ENCODE peak calls at places on chromosomes 1 and 21, in nine cellular contexts. E, S, A, W, X, I, H, M and L are unnamed samples.

GRCh38 chr1:25695991-25696330 is 79.4 kb downstream of the MAN1C1 start:
- DNase-seq in I (no peak), S (peak), A (no peak), W (no peak), E (no peak), X (peak), M (no peak), H (no peak), L (no peak)

GRCh38 chr1:190084552-190084951 is 393.1 kb downstream of the BRINP3 start:
- DNase-seq in A (no peak), W (peak), E (no peak), M (no peak), I (no peak), S (no peak), X (no peak), H (no peak), L (no peak)

GRCh38 chr1:12594966-12595838 is 22.8 kb downstream of the DHRS3 start:
- DNase-seq in M (peak), I (peak), E (peak), A (peak), S (peak), W (peak), X (no peak), H (peak), L (peak)

GRCh38 chr1:209207126-209207700 is 376.3 kb upstream of the CAMK1G start:
- DNase-seq in S (no peak), I (no peak), X (no peak), W (no peak), E (no peak), H (no peak), M (no peak), A (no peak), L (no peak)

GRCh38 chr21:42028754-42029385 is 18.7 kb upstream of the ZBTB21 start:
- DNase-seq in E (no peak), I (no peak), W (no peak), S (no peak), H (no peak), X (no peak), M (no peak), A (no peak), L (no peak)

GRCh38 chr1:16618719-16619118 is 5.4 kb upstream of the NBPF1 start:
- DNase-seq in X (no peak), I (peak), S (no peak), W (peak), H (peak), A (peak), E (no peak), M (peak), L (no peak)

GRCh38 chr1:95058974-95059373 is 13.8 kb downstream of the ALG14 start:
- DNase-seq in W (no peak), A (no peak), X (no peak), I (peak), H (no peak), S (no peak), E (no peak), M (no peak), L (no peak)

GRCh38 chr1:185532853-185533252 is 201.3 kb upstream of the HMCN1 start:
- DNase-seq in A (no peak), M (no peak), E (no peak), H (no peak), S (no peak), W (no peak), I (no peak), X (no peak), L (no peak)

GRCh38 chr1:201793306-201793925 is 35.5 kb upstream of the IPO9 start:
- DNase-seq in W (no peak), X (no peak), A (no peak), E (no peak), S (no peak), I (no peak), H (no peak), M (no peak), L (no peak)
- TF ChIP-seq CTCF in W (no peak), X (no peak), A (no peak), E (no peak), S (no peak), I (peak), H (no peak), M (peak), L (no peak)

GRCh38 chr1:20351911-20352675 is 61.4 kb downstream of the VWA5B1 start:
- DNase-seq in I (no peak), M (no peak), E (no peak), H (no peak), X (no peak), W (no peak), S (no peak), A (no peak), L (no peak)
- TF ChIP-seq CTCF in I (no peak), M (no peak), E (no peak), H (no peak), X (no peak), W (no peak), S (no peak), A (no peak), L (no peak)

GRCh38 chr1:53681647-53682368 is 57.2 kb downstream of the GLIS1 start:
- DNase-seq in W (peak), X (peak), I (peak), S (peak), E (peak), H (peak), A (peak), M (peak), L (peak)
- TF ChIP-seq CTCF in W (peak), X (peak), I (no peak), S (peak), E (peak), H (peak), A (peak), M (peak), L (peak)

GRCh38 chr21:38702196-38702595 is 103.5 kb upstream of the ETS2 start:
- DNase-seq in X (no peak), W (no peak), S (no peak), I (no peak), E (no peak), A (no peak), H (no peak), M (no peak), L (no peak)

GRCh38 chr21:38696617-38697016 is 109.1 kb upstream of the ETS2 start:
- DNase-seq in S (no peak), X (no peak), A (no peak), E (no peak), W (peak), H (no peak), I (no peak), M (no peak), L (no peak)

GRCh38 chr21:38699048-38699447 is 106.7 kb upstream of the ETS2 start:
- DNase-seq in E (no peak), S (no peak), A (no peak), H (no peak), M (no peak), X (no peak), W (peak), I (no peak), L (no peak)
- TF ChIP-seq CTCF in E (no peak), S (peak), A (no peak), H (peak), M (no peak), X (no peak), W (peak), I (no peak), L (no peak)

GRCh38 chr1:46606255-46606965 is 2.3 kb upstream of the MKNK1 start:
- DNase-seq in X (peak), I (no peak), H (no peak), A (no peak), E (no peak), M (no peak), W (no peak), S (no peak), L (no peak)

GRCh38 chr1:46603481-46603857 is 599 bp downstream of the MKNK1 start:
- DNase-seq in X (no peak), I (no peak), W (no peak), E (no peak), M (no peak), H (no peak), A (no peak), S (no peak), L (no peak)

GRCh38 chr1:46605242-46605641 is 1.2 kb upstream of the MKNK1 start:
- DNase-seq in A (no peak), W (no peak), I (no peak), E (no peak), M (no peak), H (no peak), X (no peak), S (no peak), L (no peak)

GRCh38 chr1:46601257-46602007 is 2.6 kb downstream of the MKNK1 start:
- DNase-seq in I (no peak), H (no peak), E (peak), W (no peak), X (no peak), M (no peak), A (no peak), S (no peak), L (no peak)

GRCh38 chr1:46603858-46604549 is at the start of gene MKNK1:
- DNase-seq in I (peak), M (peak), E (peak), H (peak), W (peak), X (peak), S (peak), A (peak), L (peak)
- TF ChIP-seq CTCF in I (no peak), M (peak), E (peak), H (peak), W (no peak), X (peak), S (peak), A (no peak), L (no peak)

DNA sequence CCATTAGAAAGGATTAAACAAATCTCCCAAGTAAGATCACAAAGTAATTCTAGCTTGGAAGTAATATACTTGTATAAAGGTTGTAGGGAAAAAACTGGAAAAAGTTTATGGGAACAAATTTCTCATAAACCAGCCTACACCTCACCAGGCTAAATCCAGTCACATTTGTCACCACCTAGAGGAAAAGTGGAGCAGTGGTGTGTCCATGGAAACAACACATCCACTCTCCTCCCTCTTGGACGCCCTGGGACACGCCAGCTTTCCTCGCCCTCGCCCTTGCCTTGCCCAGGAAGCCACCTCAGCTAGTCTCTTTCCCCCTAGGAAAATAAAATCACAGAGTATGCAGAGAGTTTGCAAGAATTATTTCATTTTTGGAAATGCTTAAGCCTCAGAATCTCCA is 2.2 kb downstream of the PALMD start:
- DNase-seq in A (no peak), X (peak), W (peak), I (no peak), E (no peak), M (no peak), S (no peak), H (peak), L (peak)
- TF ChIP-seq CTCF in A (no peak), X (peak), W (no peak), I (peak), E (no peak), M (no peak), S (no peak), H (peak), L (no peak)

DNA sequence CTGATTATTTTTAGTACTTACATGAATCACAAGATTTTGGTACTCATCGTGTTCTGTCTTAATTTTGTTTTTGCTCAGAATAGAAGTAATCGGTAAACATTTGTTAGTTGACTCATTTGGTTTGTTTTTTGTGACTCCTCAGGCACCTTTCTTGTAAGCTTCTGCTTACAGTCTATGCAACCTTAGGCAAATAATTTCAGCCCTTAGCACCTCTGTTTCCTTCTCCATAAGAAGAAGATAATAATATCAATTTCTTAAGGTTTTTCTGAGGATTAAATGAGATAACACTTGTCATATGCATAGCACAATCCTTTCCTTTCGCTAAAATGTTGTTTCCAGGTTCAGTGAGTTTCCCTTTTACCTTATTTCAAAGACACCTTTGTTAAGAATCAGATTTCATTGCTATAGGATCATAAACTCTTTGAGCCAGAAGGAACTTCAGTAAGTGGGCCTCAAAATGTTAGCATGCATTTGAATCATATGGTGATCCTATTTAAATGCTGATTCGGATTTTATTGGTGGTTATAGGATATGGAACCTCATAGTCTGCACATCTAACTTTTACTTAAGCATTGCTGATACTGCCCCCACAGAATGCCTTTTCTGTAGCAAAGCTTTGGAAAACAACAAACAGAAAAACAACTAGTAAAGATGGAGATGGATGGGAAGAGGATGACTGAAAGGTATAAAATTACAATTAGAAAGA is 272.7 kb upstream of the CACYBP start:
- DNase-seq in I (no peak), M (no peak), S (no peak), A (no peak), W (no peak), X (no peak), H (no peak), E (no peak), L (no peak)
- TF ChIP-seq CTCF in I (no peak), M (no peak), S (no peak), A (no peak), W (no peak), X (no peak), H (no peak), E (no peak), L (no peak)

GRCh38 chr1:23027352-23027907 is 8.2 kb downstream of the KDM1A start:
- DNase-seq in I (no peak), A (no peak), W (no peak), M (no peak), H (no peak), E (no peak), X (no peak), S (no peak), L (no peak)
- TF ChIP-seq CTCF in I (no peak), A (no peak), W (no peak), M (no peak), H (no peak), E (no peak), X (no peak), S (no peak), L (no peak)

DNA sequence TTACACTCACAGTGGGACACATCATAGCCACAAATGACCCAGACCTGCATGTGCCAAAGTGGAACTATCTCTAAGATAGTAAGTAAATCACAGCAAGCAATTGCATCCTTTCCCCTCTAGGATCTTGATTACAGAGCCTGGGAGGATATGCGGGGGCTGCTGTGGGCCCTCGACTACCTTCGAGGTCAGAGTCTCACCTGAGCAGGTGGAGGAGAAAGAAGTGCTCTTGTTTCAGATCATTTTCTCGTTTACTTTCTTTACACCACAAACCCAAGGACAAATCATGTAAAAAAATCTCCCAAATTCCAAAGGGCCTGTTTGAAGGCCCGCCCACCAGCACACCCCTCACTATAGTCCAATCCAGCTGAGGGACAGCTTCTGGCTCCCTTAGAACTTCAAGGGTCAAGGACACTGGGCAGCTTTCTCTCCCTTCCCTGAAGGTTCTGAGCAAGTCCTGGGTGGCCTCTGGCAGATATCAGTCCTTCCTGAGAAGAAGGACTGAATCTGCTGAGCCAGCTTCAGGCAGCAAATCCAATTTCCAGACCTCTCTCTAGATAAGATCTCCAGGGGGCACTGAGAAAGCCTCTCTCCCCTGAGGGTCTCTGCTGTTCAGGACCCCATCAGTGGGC is 5.6 kb downstream of the STK40 start:
- DNase-seq in E (no peak), W (no peak), S (no peak), A (no peak), I (peak), X (no peak), M (no peak), H (no peak), L (no peak)
- TF ChIP-seq CTCF in E (no peak), W (no peak), S (no peak), A (no peak), I (no peak), X (no peak), M (no peak), H (no peak), L (no peak)